ENCODE peak calls at places on chromosomes 5 and 9, in nine cellular contexts. X is stimulated activated CD8-positive, alpha-beta memory T cell treated with anti-CD3 and anti-CD28 coated beads, Interleukin-4, amount 100 ng/mL, for 48 hours; D is NCI-H1092 treated with DMSO at 0.1 percent for 48 hours; K is NCI-H82; Z is testis; C is endothelial cell; F is left ventricle myocardium superior; N is uterus; T is OCI-LY7. E is an unnamed sample.

GRCh38 chr5:64180661-64181343 is 15.2 kb downstream of the RNF180 start:
- DNase-seq in X (no peak), D (no peak), C (no peak), T (no peak), Z (no peak), K (peak), F (no peak), N (no peak), E (no peak)

GRCh38 chr5:142727736-142728047 is 41.8 kb upstream of the FGF1 start:
- DNase-seq in F (no peak), D (no peak), K (no peak), X (no peak), N (no peak), Z (no peak), C (no peak), T (no peak), E (no peak)

GRCh38 chr5:133119233-133119711 is 67.5 kb downstream of the HSPA4 start:
- DNase-seq in D (no peak), C (no peak), F (no peak), T (no peak), N (no peak), Z (no peak), K (peak), X (no peak), E (no peak)

GRCh38 chr9:1875251-1875851 is 139.8 kb upstream of the SMARCA2 start:
- DNase-seq in Z (no peak), F (no peak), X (no peak), N (no peak), T (no peak), D (no peak), C (no peak), K (no peak), E (no peak)

GRCh38 chr5:125484272-125485002 is 738.0 kb upstream of the ZNF608 start:
- DNase-seq in X (no peak), T (no peak), Z (peak), N (peak), D (peak), K (peak), F (peak), C (no peak), E (peak)

GRCh38 chr5:53339962-53340540 is 140.4 kb upstream of the FST start:
- DNase-seq in Z (no peak), C (no peak), F (no peak), T (no peak), N (no peak), X (no peak), K (no peak), D (no peak), E (no peak)

GRCh38 chr9:92100237-92100911 is 14.8 kb downstream of the SPTLC1 start:
- DNase-seq in T (no peak), N (no peak), Z (no peak), X (no peak), F (no peak), K (no peak), C (no peak), D (no peak), E (no peak)

GRCh38 chr5:53520813-53521212 is 39.6 kb upstream of the NDUFS4 start:
- DNase-seq in F (no peak), T (no peak), K (no peak), D (no peak), N (no peak), C (no peak), X (no peak), Z (no peak), E (no peak)

GRCh38 chr5:27048507-27048906 is 10.1 kb upstream of the CDH9 start:
- DNase-seq in F (no peak), K (no peak), X (no peak), D (no peak), T (no peak), Z (no peak), C (no peak), N (no peak), E (no peak)

GRCh38 chr9:133615101-133615896 is 6.1 kb upstream of the FAM163B start:
- DNase-seq in C (no peak), F (no peak), D (peak), N (no peak), K (no peak), X (no peak), Z (no peak), T (no peak), E (no peak)

GRCh38 chr5:53041071-53041692 is 52.0 kb downstream of the ITGA2 start:
- DNase-seq in N (no peak), T (no peak), C (no peak), X (no peak), K (no peak), F (no peak), Z (no peak), D (no peak), E (no peak)

GRCh38 chr9:36018755-36019720 is 17.7 kb upstream of the RECK start:
- DNase-seq in Z (no peak), C (no peak), X (no peak), F (no peak), N (no peak), T (no peak), K (peak), D (no peak), E (no peak)

GRCh38 chr9:80664327-80665210 is 1024.8 kb downstream of the TLE1 start:
- DNase-seq in C (no peak), F (no peak), D (peak), N (no peak), Z (no peak), K (no peak), X (no peak), T (no peak), E (no peak)

GRCh38 chr5:154429341-154429740 is 16.5 kb upstream of the SAP30L start:
- DNase-seq in T (no peak), N (no peak), D (no peak), K (no peak), X (no peak), F (no peak), C (no peak), Z (no peak), E (no peak)

GRCh38 chr9:81032831-81033230 is 656.5 kb downstream of the TLE1 start:
- DNase-seq in X (no peak), Z (no peak), D (no peak), N (no peak), C (no peak), K (no peak), F (no peak), T (no peak), E (no peak)

GRCh38 chr5:100270323-100270771 is 264.8 kb upstream of the FAM174A start:
- DNase-seq in N (no peak), F (no peak), X (no peak), T (no peak), C (no peak), D (no peak), K (no peak), Z (no peak), E (no peak)

GRCh38 chr5:59798862-59799667 is 94.5 kb downstream of the PDE4D start:
- DNase-seq in C (no peak), N (no peak), X (no peak), F (no peak), Z (no peak), K (no peak), D (no peak), T (peak), E (no peak)

GRCh38 chr9:94623253-94623652 is 16.1 kb downstream of the FBP1 start:
- DNase-seq in X (peak), F (peak), D (peak), T (peak), K (peak), N (no peak), Z (peak), C (peak), E (peak)

GRCh38 chr5:29218138-29218537 is 1975.3 kb upstream of the CDH6 start:
- DNase-seq in D (peak), Z (no peak), T (no peak), X (no peak), F (no peak), C (no peak), K (peak), N (no peak), E (no peak)

GRCh38 chr9:103816146-103816545 is 278.0 kb upstream of the SMC2 start:
- DNase-seq in C (no peak), D (peak), N (no peak), F (no peak), Z (no peak), X (no peak), K (no peak), T (no peak), E (no peak)

GRCh38 chr9:33311953-33312352 is 21.6 kb downstream of the NFX1 start:
- DNase-seq in K (no peak), Z (no peak), C (no peak), X (no peak), F (no peak), T (no peak), D (no peak), N (no peak), E (no peak)

GRCh38 chr5:1527533-1528205 is 3.9 kb upstream of the LPCAT1 start:
- DNase-seq in X (peak), N (peak), T (no peak), D (no peak), Z (peak), F (no peak), C (no peak), K (no peak), E (no peak)

GRCh38 chr5:92977766-92978555 is 603.1 kb downstream of the NR2F1-AS1 start:
- DNase-seq in D (no peak), X (no peak), T (no peak), F (no peak), N (no peak), K (no peak), Z (no peak), C (no peak), E (no peak)

GRCh38 chr9:22073349-22073748 is 64.2 kb upstream of the CDKN2B start:
- DNase-seq in Z (no peak), C (no peak), N (no peak), D (no peak), T (no peak), X (no peak), K (no peak), F (no peak), E (no peak)

GRCh38 chr5:31172881-31173280 is 20.6 kb upstream of the CDH6 start:
- DNase-seq in T (no peak), C (no peak), X (no peak), D (no peak), F (no peak), Z (no peak), K (no peak), N (no peak), E (no peak)

GRCh38 chr5:83721878-83722779 is 1.5 kb upstream of the HAPLN1 start:
- DNase-seq in F (peak), T (no peak), C (peak), N (no peak), Z (peak), D (no peak), X (peak), K (peak), E (peak)

GRCh38 chr9:98536542-98537173 is 172.1 kb downstream of the GABBR2 start:
- DNase-seq in Z (peak), K (peak), F (no peak), N (no peak), X (peak), T (peak), D (peak), C (peak), E (no peak)

GRCh38 chr5:135423158-135423925 is 23.8 kb downstream of the DCANP1 start:
- DNase-seq in D (no peak), Z (no peak), F (no peak), X (no peak), N (no peak), C (no peak), K (no peak), T (no peak), E (no peak)

GRCh38 chr5:108028883-108029282 is 353.0 kb downstream of the FBXL17 start:
- DNase-seq in T (no peak), C (no peak), Z (no peak), K (no peak), D (no peak), X (no peak), N (no peak), F (no peak), E (no peak)

GRCh38 chr5:375336-375920 is 53.9 kb downstream of the AHRR start:
- DNase-seq in K (no peak), C (no peak), D (no peak), X (peak), N (peak), Z (peak), F (peak), T (no peak), E (peak)